ENCODE peak calls at places on chromosomes 11 and 22, in five cellular contexts. O, J, X, N and B are unnamed samples.

GRCh38 chr22:49913026-49913425 is 5.2 kb downstream of the ALG12 start:
- DNase-seq in O (no peak), J (no peak), X (no peak), N (no peak), B (no peak)

GRCh38 chr11:15641191-15641810 is 526.6 kb downstream of the INSC start:
- DNase-seq in O (no peak), J (no peak), X (no peak), N (no peak), B (no peak)

GRCh38 chr11:24779791-24780190 is 282.9 kb downstream of the LUZP2 start:
- DNase-seq in O (no peak), J (peak; percentile 54), X (no peak), N (no peak), B (peak; percentile 2)

GRCh38 chr11:1572200-1573076 is at the start of gene DUSP8:
- DNase-seq in O (peak; percentile 58), J (peak; percentile 70), X (peak; percentile 75), N (peak; percentile 84), B (peak; percentile 98)

GRCh38 chr11:19311306-19312030 is 70.7 kb upstream of the E2F8 start:
- DNase-seq in O (peak; percentile 58), J (peak; percentile 69), X (peak; percentile 61), N (peak; percentile 50), B (peak; percentile 66)

GRCh38 chr22:25393121-25393805 is 171.2 kb upstream of the GRK3 start:
- DNase-seq in O (no peak), J (no peak), X (no peak), N (no peak), B (no peak)

GRCh38 chr11:76369406-76369805 is 11.5 kb downstream of the THAP12 start:
- DNase-seq in O (no peak), J (no peak), X (no peak), N (no peak), B (no peak)

GRCh38 chr22:49827853-49828598 is at the start of gene BRD1:
- DNase-seq in O (peak; percentile 83), J (peak; percentile 67), X (peak; percentile 28), N (peak; percentile 61), B (peak; percentile 89)

GRCh38 chr22:35910013-35910860 is 118.4 kb downstream of the RBFOX2 start:
- DNase-seq in O (no peak), J (no peak), X (no peak), N (no peak), B (no peak)

GRCh38 chr22:38214248-38215056 is 12.7 kb downstream of the MAFF start:
- DNase-seq in O (peak; percentile 84), J (no peak), X (peak; percentile 88), N (peak; percentile 49), B (peak; percentile 85)

GRCh38 chr11:134838708-134839107 is 426.7 kb upstream of the B3GAT1 start:
- DNase-seq in O (no peak), J (no peak), X (no peak), N (no peak), B (no peak)

GRCh38 chr22:32200752-32201151 is 4.1 kb downstream of the RFPL2 start:
- DNase-seq in O (peak; percentile 30), J (no peak), X (no peak), N (no peak), B (no peak)

GRCh38 chr11:100882957-100883356 is 195.9 kb downstream of the ARHGAP42 start:
- DNase-seq in O (no peak), J (no peak), X (no peak), N (no peak), B (no peak)

GRCh38 chr22:24693359-24693758 is 81.2 kb downstream of the PIWIL3 start:
- DNase-seq in O (no peak), J (peak; percentile 21), X (no peak), N (peak; percentile 62), B (no peak)

DNA sequence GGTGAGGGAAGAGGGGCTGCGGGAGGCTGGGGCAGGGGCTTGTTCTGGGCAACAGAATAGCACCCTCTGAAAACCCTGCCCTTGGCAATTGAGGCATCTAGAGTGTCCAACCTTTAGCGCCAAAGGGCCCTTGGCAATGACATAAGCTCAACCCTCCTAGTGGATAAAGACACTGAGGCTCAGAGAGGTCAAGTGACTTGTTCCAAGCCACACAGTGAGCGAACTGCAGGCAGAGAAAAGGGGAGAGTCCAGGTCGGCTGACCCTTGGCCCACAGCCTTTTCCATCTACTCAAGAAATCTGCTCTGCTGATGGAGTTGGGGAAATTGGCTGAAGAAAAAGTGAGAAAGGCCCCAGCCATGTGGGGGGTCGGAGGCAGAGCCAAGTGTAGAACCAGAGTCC is 2.9 kb downstream of the SEC14L2 start:
- DNase-seq in O (no peak), J (no peak), X (no peak), N (no peak), B (no peak)
- H3K27ac ChIP-seq in O (no peak overlapping the region), J (no peak overlapping the region), X (no peak overlapping the region), N (no peak overlapping the region), B (no peak overlapping the region)

GRCh38 chr11:110251837-110252236 is 44.6 kb downstream of the RDX start:
- DNase-seq in O (no peak), J (peak; percentile 99), X (no peak), N (peak; percentile 65), B (no peak)
- H3K4me2 ChIP-seq in O (no peak overlapping the region), J (peak overlapping the region; percentile 32), X (no peak overlapping the region), N (no peak overlapping the region), B (no peak overlapping the region)

DNA sequence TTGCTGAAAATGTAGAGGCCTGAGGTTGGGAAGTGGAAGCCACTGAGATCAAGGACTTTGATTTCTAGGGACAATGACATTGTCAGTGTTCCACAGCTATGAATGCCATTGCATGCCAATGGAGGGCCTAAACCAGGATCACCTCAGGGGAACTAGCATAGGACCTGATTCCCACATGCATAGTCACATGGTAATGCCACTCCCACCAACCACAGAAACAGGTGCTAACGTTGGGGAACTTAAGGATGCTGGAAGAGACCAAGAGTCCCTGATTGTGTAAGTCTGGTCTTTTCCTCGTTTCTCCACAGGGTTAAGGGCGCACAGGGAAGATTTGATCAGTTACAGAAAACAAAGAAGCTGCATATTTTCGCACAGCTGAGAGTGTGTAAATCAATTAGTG is 59.4 kb upstream of the CD44 start:
- DNase-seq in O (no peak), J (no peak), X (no peak), N (no peak), B (no peak)
- H3K4me1 ChIP-seq in O (peaks cover 62% of the 10 kb centered on the region), J (peaks cover 64% of the 10 kb centered on the region), X (no peaks in the 10 kb centered on the region), N (peaks cover 21% of the 10 kb centered on the region), B (peaks cover 28% of the 10 kb centered on the region)

GRCh38 chr22:47173535-47174021 is 411.1 kb downstream of the TBC1D22A start:
- DNase-seq in O (no peak), J (no peak), X (no peak), N (no peak), B (no peak)
- H3K27ac ChIP-seq in O (no peak overlapping the region), J (no peak overlapping the region), X (no peak overlapping the region), N (no peak overlapping the region), B (no peak overlapping the region)

DNA sequence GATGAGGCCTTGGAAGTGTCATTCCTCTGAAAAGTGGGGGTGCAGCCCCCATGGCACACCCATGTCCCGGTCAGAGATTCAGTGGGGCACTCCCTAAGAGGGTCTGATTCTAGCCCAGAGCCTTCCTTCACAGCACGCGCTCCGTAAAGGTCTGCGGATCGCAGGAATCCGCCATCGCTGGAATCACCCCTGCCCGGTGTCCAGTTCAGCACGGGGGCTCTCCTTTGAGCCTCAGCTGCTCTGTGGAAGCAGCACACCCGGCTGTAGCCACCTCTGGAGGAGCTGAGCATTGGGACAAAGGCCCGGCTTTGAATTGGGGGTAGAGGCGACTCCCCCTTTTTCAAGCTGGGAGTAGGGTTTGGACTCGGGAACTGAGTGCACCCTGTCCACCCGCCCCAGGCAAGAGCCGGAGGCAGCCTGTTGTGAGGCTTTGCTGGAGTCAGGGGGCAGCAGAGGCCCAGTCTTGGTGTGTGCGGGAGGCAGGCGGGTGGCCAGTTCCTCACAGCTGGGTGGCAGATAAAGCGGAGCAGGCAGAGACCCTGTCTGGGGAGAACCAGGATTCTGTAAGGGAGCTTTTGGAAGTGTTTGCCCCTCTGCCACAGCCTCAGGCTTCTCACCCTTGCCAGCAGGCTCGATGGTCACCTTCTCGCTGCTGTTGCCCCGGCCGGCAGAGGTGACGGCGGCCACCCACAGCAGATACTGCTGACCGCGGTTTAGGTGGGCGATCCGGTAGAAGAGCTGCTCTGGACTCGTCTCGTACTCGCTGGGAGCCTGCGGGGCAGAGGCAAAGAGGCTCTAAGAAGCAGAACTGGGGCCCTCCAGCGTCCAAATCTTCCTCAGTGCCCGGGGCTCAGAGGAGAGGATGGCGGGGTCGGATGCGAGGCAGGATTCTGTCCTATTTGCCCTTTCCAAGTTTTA is 115.9 kb downstream of the CEP164 start:
- DNase-seq in O (no peak), J (peak; percentile 55), X (peak; percentile 86), N (peak; percentile 30), B (peak; percentile 92)
- H3K4me2 ChIP-seq in O (no peak overlapping the region), J (no peak overlapping the region), X (no peak overlapping the region), N (no peak overlapping the region), B (peak overlapping the region; percentile 67)

GRCh38 chr22:43300891-43301676 is 42.1 kb downstream of the SCUBE1 start:
- DNase-seq in O (no peak), J (no peak), X (no peak), N (no peak), B (no peak)

GRCh38 chr22:43303751-43304150 is 39.4 kb downstream of the SCUBE1 start:
- DNase-seq in O (no peak), J (no peak), X (no peak), N (no peak), B (no peak)

GRCh38 chr22:43301866-43302265 is 41.3 kb downstream of the SCUBE1 start:
- DNase-seq in O (no peak), J (no peak), X (no peak), N (no peak), B (no peak)

GRCh38 chr22:43303166-43303565 is 40.0 kb downstream of the SCUBE1 start:
- DNase-seq in O (no peak), J (no peak), X (no peak), N (no peak), B (no peak)

GRCh38 chr22:43302462-43303109 is 40.6 kb downstream of the SCUBE1 start:
- DNase-seq in O (no peak), J (no peak), X (no peak), N (no peak), B (no peak)
- H3K4me1 ChIP-seq in O (no peaks in the 10 kb centered on the region), J (no peaks in the 10 kb centered on the region), X (no peaks in the 10 kb centered on the region), N (no peaks in the 10 kb centered on the region), B (no peaks in the 10 kb centered on the region)

DNA sequence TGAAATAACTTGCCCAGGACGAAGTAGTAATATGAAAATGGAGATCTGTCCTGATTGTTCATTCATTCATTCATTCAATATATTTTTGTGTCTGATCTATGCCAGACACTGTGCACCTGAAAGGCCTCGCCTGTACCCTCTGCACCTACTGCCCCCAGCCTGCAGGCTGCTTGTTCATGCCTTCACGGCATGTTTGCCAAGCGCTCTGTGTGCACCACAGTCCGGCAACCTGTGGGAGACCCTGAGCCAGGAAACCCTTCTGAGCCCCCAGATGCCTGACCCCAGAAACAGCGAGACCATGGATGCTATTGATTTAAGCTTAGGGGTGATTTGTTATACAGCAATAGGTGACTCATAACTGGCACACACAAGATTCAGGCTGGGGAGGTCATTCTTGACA is 47.0 kb downstream of the RTL6 start:
- DNase-seq in O (no peak), J (no peak), X (no peak), N (no peak), B (no peak)
- H3K27ac ChIP-seq in O (no peak overlapping the region), J (no peak overlapping the region), X (no peak overlapping the region), N (no peak overlapping the region), B (no peak overlapping the region)

DNA sequence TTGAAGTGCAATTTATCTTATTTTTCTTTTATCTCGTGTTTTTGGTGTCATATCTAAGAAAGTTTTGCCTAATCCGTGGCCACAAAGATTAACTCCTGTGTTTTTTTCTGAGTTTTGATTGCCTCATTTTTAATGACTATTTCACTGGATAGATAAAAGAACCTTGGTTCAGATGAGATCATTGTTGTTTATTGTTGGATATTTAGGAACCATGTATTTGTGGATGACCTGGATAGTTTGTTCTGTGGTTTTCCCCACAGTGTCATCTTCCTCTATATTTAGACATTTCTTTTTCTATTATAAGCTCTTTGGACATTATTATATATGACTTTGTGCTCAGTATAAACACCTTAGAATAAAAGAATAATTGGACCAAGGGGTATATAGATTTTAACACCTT is 37.2 kb downstream of the PPP6R3 start:
- DNase-seq in O (no peak), J (no peak), X (no peak), N (no peak), B (no peak)
- H3K4me2 ChIP-seq in O (peak overlapping the region; percentile 60), J (no peak overlapping the region), X (no peak overlapping the region), N (no peak overlapping the region), B (no peak overlapping the region)